ENCODE peak calls at places on chromosomes 6 and 20, in four cellular contexts. W is lower leg skin, F is A673, H is fibroblast of lung. U is an unnamed sample.

GRCh38 chr20:41124451-41125094 is 12.8 kb upstream of the PLCG1 start:
- DNase-seq in H (no peak), W (no peak), F (no peak), U (no peak)

GRCh38 chr6:106056060-106056737 is 29.9 kb upstream of the PRDM1 start:
- DNase-seq in F (no peak), W (no peak), H (no peak), U (no peak)

GRCh38 chr6:89353702-89354392 is 1.3 kb upstream of the UBE2J1 start:
- DNase-seq in W (no peak), F (peak), H (no peak), U (no peak)

GRCh38 chr6:3031857-3032256 is 32.2 kb downstream of the NQO2 start:
- DNase-seq in W (no peak), H (no peak), F (no peak), U (no peak)

GRCh38 chr6:15200087-15200486 is 45.8 kb upstream of the JARID2 start:
- DNase-seq in F (no peak), H (no peak), W (no peak), U (no peak)

GRCh38 chr6:152380351-152380767 is 256.8 kb downstream of the SYNE1 start:
- DNase-seq in F (peak), H (peak), W (no peak), U (peak)

GRCh38 chr6:6699741-6700367 is 111.3 kb downstream of the LY86 start:
- DNase-seq in W (peak), F (peak), H (peak), U (peak)

GRCh38 chr6:6246539-6246938 is 73.9 kb downstream of the F13A1 start:
- DNase-seq in H (no peak), F (peak), W (no peak), U (no peak)

GRCh38 chr6:52046456-52046855 is 41.0 kb downstream of the PKHD1 start:
- DNase-seq in W (no peak), F (no peak), H (no peak), U (no peak)

GRCh38 chr6:114142256-114142655 is 171.3 kb upstream of the HDAC2 start:
- DNase-seq in H (no peak), W (no peak), F (no peak), U (no peak)

GRCh38 chr20:38870733-38871559 is 55.3 kb upstream of the FAM83D start:
- DNase-seq in W (no peak), F (no peak), H (peak), U (no peak)

GRCh38 chr20:38871560-38871953 is 54.7 kb upstream of the FAM83D start:
- DNase-seq in F (no peak), H (no peak), W (no peak), U (no peak)

GRCh38 chr20:38873050-38873581 is 53.1 kb upstream of the FAM83D start:
- DNase-seq in W (no peak), H (no peak), F (no peak), U (no peak)

GRCh38 chr20:38872491-38873049 is 53.6 kb upstream of the FAM83D start:
- DNase-seq in H (no peak), F (no peak), W (no peak), U (no peak)

DNA sequence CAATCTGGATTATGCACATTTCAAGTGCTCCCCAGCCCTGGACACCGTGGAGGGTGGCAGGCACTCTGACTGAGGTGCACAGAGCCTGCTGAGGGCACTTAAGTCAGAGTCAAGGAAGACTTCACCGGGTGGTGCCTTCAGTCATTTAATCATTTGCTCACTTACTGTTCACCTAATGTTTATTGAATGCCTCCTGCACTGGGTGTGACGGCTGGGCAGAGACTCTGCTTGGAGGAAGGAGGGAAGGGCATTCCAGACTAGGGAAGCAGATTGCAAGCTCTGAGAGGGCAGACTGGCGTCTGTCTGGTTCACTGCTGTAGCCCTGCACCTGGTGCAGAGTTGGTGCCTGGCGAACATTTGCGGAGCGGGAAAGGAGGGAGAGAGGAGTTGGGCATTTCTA is 54.2 kb upstream of the FAM83D start:
- DNase-seq in F (no peak), W (no peak), H (no peak), U (no peak)
- H3K4me3 ChIP-seq in F (no peak), W (no peak), H (no peak), U (no peak)

DNA sequence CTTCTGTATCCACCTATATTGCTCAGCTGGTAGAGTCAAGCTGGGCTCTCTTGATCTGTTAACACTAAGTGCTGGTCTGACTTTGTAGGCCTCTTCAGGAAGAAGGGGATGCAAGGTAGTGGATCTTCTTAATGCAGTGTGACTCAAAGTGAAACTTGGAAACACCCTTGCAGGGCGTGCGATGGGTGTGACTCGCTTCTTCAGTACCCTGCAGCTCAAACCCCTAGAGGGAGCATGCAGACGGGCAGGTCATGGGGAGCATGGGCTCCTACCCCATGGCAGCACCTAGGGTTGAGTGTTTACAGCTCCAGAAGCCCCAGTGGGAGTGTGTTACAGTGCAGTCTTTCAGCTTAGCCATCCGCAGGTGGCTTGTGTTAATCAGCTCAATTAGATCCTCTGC is 757 bp upstream of the SAMD3 start:
- DNase-seq in H (no peak), W (no peak), F (no peak), U (peak)
- TF ChIP-seq CTCF in H (no peak), W (no peak), F (no peak), U (no peak)

DNA sequence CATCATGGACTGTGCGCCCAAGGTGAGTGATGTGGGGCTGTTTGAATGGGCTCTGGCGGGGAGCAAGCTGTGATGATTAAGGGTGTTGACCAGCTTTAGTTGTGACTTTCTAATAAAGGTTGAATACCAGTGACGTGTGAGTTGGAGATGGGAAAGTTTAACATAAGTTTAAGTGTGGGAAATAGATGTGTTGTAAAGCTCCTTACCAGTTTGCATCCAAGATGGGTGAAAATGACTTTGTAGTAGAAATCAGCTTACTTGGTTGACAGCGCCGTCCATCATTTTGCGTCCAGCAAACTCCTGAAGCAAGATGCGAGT is 372 bp downstream of the CASS4 start:
- DNase-seq in H (no peak), F (no peak), W (no peak), U (no peak)
- H3K4me3 ChIP-seq in H (peak), F (no peak), W (no peak), U (no peak)

GRCh38 chr20:46915580-46916243 is 21.1 kb downstream of the EYA2 start:
- DNase-seq in H (no peak), F (no peak), W (no peak), U (no peak)
- TF ChIP-seq CTCF in H (no peak), F (no peak), W (no peak), U (no peak)